ENCODE peak calls at places on chromosomes 4 and X, in four cellular contexts. K is HepG2, G is A549, Y is H1. P is an unnamed sample.

GRCh38 chrX:16838202-16839066 is 31.7 kb downstream of the RBBP7 start:
- DNase-seq in K (no peak), G (no peak), Y (no peak), P (no peak)

GRCh38 chr4:123327346-123327745 is 69.2 kb upstream of the SPRY1 start:
- DNase-seq in K (no peak), G (no peak), Y (no peak), P (no peak)

GRCh38 chr4:23839279-23839678 is 50.6 kb downstream of the PPARGC1A start:
- DNase-seq in K (no peak), G (no peak), Y (no peak), P (no peak)

GRCh38 chr4:6933691-6934430 is 24.2 kb downstream of the TBC1D14 start:
- DNase-seq in K (no peak), G (no peak), Y (no peak), P (no peak)

GRCh38 chr4:110636677-110637407 is 14.0 kb upstream of the PITX2 start:
- DNase-seq in K (no peak), G (peak), Y (no peak), P (no peak)

GRCh38 chr4:1871471-1872021 is 353 bp downstream of the NSD2 start:
- DNase-seq in K (no peak), G (peak), Y (no peak), P (peak)

GRCh38 chrX:17549005-17549685 is 174.1 kb downstream of the NHS start:
- DNase-seq in K (no peak), G (no peak), Y (no peak), P (no peak)

GRCh38 chrX:66019974-66020373 is 19.9 kb downstream of the VSIG4 start:
- DNase-seq in K (no peak), G (no peak), Y (no peak), P (no peak)

GRCh38 chr4:20288846-20289512 is 37.3 kb downstream of the SLIT2 start:
- DNase-seq in K (no peak), G (no peak), Y (no peak), P (no peak)

GRCh38 chrX:71244359-71245128 is 9.4 kb downstream of the ZMYM3 start:
- DNase-seq in K (no peak), G (no peak), Y (no peak), P (no peak)

GRCh38 chrX:154327026-154327820 is 31.6 kb downstream of the TKTL1 start:
- DNase-seq in K (no peak), G (no peak), Y (no peak), P (no peak)

GRCh38 chrX:26295425-26295824 is 79.5 kb downstream of the MAGEB5 start:
- DNase-seq in K (no peak), G (no peak), Y (no peak), P (no peak)

GRCh38 chrX:9538544-9539045 is 73.7 kb downstream of the TBL1X start:
- DNase-seq in K (peak), G (no peak), Y (no peak), P (no peak)

GRCh38 chr4:69122476-69122875 is 26.2 kb downstream of the UGT2B7 start:
- DNase-seq in K (no peak), G (no peak), Y (no peak), P (no peak)

GRCh38 chrX:144219035-144219434 is 335.2 kb downstream of the UBE2NL start:
- DNase-seq in K (no peak), G (no peak), Y (peak), P (no peak)

GRCh38 chr4:95212692-95213091 is 336.1 kb downstream of the UNC5C start:
- DNase-seq in K (no peak), G (no peak), Y (no peak), P (no peak)

GRCh38 chr4:134906404-134907023 is 704.9 kb upstream of the PABPC4L start:
- DNase-seq in K (no peak), G (peak), Y (no peak), P (no peak)
- TF ChIP-seq RNF2 in K (no peak), G (no peak), Y (no peak), P (no peak)

GRCh38 chr4:86633854-86634253 is 39.7 kb downstream of the PTPN13 start:
- DNase-seq in K (no peak), G (no peak), Y (no peak), P (no peak)
- TF ChIP-seq RNF2 in K (no peak), G (no peak), Y (no peak), P (no peak)

GRCh38 chr4:55186700-55187099 is 61.3 kb upstream of the KDR start:
- DNase-seq in K (no peak), G (no peak), Y (no peak), P (no peak)

GRCh38 chr4:55181606-55182005 is 56.2 kb upstream of the KDR start:
- DNase-seq in K (no peak), G (no peak), Y (no peak), P (no peak)

GRCh38 chr4:55184600-55185523 is 59.5 kb upstream of the KDR start:
- DNase-seq in K (peak), G (peak), Y (no peak), P (peak)

GRCh38 chr4:55186123-55186522 is 60.7 kb upstream of the KDR start:
- DNase-seq in K (no peak), G (no peak), Y (no peak), P (no peak)

GRCh38 chr4:55183926-55184599 is 58.7 kb upstream of the KDR start:
- DNase-seq in K (no peak), G (peak), Y (no peak), P (no peak)
- TF ChIP-seq RNF2 in K (no peak), G (no peak), Y (no peak), P (no peak)

GRCh38 chr4:148773313-148773712 is 331.1 kb upstream of the NR3C2 start:
- DNase-seq in K (no peak), G (no peak), Y (no peak), P (no peak)

GRCh38 chr4:148774134-148774533 is 331.9 kb upstream of the NR3C2 start:
- DNase-seq in K (no peak), G (no peak), Y (no peak), P (no peak)

GRCh38 chr4:148770848-148771247 is 328.6 kb upstream of the NR3C2 start:
- DNase-seq in K (no peak), G (no peak), Y (no peak), P (no peak)

GRCh38 chr4:148764720-148765119 is 322.5 kb upstream of the NR3C2 start:
- DNase-seq in K (no peak), G (no peak), Y (no peak), P (no peak)

GRCh38 chr4:148770377-148770776 is 328.2 kb upstream of the NR3C2 start:
- DNase-seq in K (no peak), G (no peak), Y (no peak), P (no peak)
- TF ChIP-seq RNF2 in K (no peak), G (no peak), Y (no peak), P (no peak)

P was measured in K562.